ENCODE peak calls at places on chromosomes 1 and 21, in six cellular contexts. C is ovary, K is tibial nerve, E is H1, Q is K562, B is A549. R is an unnamed sample.

GRCh38 chr1:231512147-231512698 is 16.2 kb upstream of the TSNAX start:
- DNase-seq in C (no peak), K (no peak), E (no peak), Q (no peak), B (peak; percentile 19), R (no peak)

GRCh38 chr1:30380625-30380984 is 342.8 kb downstream of the MATN1 start:
- DNase-seq in C (no peak), K (no peak), E (no peak), Q (no peak), B (no peak), R (no peak)

GRCh38 chr1:98402860-98403259 is 258.7 kb upstream of the SNX7 start:
- DNase-seq in C (no peak), K (no peak), E (no peak), Q (no peak), B (no peak), R (no peak)

GRCh38 chr1:112575154-112575804 is 43.7 kb downstream of the ST7L start:
- DNase-seq in C (no peak), K (no peak), E (no peak), Q (peak; percentile 42), B (peak; percentile 16), R (no peak)

GRCh38 chr1:244614113-244614836 is 38.7 kb upstream of the DESI2 start:
- DNase-seq in C (no peak), K (no peak), E (no peak), Q (no peak), B (no peak), R (peak; percentile 83)

GRCh38 chr21:35428489-35428888 is 379.4 kb upstream of the RUNX1 start:
- DNase-seq in C (peak; percentile 34), K (no peak), E (no peak), Q (no peak), B (no peak), R (no peak)

GRCh38 chr1:218887141-218887925 is 286.3 kb upstream of the LYPLAL1 start:
- DNase-seq in C (no peak), K (no peak), E (no peak), Q (no peak), B (no peak), R (no peak)

GRCh38 chr1:34851431-34852105 is 8.0 kb downstream of the SMIM12 start:
- DNase-seq in C (peak; percentile 44), K (no peak), E (no peak), Q (no peak), B (no peak), R (peak; percentile 37)

GRCh38 chr1:12019858-12020509 is 686 bp downstream of the MIIP start:
- DNase-seq in C (no peak), K (no peak), E (no peak), Q (peak; percentile 73), B (no peak), R (no peak)

GRCh38 chr1:116377564-116378529 is 4.8 kb downstream of the ATP1A1 start:
- DNase-seq in C (peak; percentile 80), K (peak; percentile 22), E (no peak), Q (no peak), B (no peak), R (no peak)

GRCh38 chr1:78831731-78832360 is 174.7 kb downstream of the ADGRL4 start:
- DNase-seq in C (no peak), K (no peak), E (no peak), Q (no peak), B (no peak), R (no peak)

GRCh38 chr1:59043796-59044195 is 253.1 kb upstream of the FGGY start:
- DNase-seq in C (peak; percentile 63), K (peak; percentile 66), E (no peak), Q (no peak), B (no peak), R (no peak)

GRCh38 chr1:154157520-154158306 is 2.8 kb upstream of the NUP210L start:
- DNase-seq in C (no peak), K (no peak), E (no peak), Q (peak; percentile 61), B (no peak), R (peak; percentile 70)

GRCh38 chr1:178500091-178500770 is 3.5 kb upstream of the CLEC20A start:
- DNase-seq in C (no peak), K (no peak), E (no peak), Q (no peak), B (peak; percentile 29), R (peak; percentile 69)

GRCh38 chr1:174996474-174996873 is 3.3 kb upstream of the CACYBP start:
- DNase-seq in C (no peak), K (no peak), E (no peak), Q (no peak), B (no peak), R (no peak)

GRCh38 chr21:23452384-23453083 is 2154.7 kb downstream of the MRPL39 start:
- DNase-seq in C (no peak), K (no peak), E (peak; percentile 66), Q (no peak), B (no peak), R (no peak)

GRCh38 chr1:117607471-117607870 is 1.6 kb downstream of the TENT5C start:
- DNase-seq in C (no peak), K (no peak), E (peak; percentile 48), Q (no peak), B (no peak), R (peak; percentile 67)

GRCh38 chr1:175197536-175197935 is 5.0 kb upstream of the KIAA0040 start:
- DNase-seq in C (no peak), K (no peak), E (no peak), Q (no peak), B (no peak), R (no peak)

GRCh38 chr1:36835017-36835695 is 199.2 kb downstream of the GRIK3 start:
- DNase-seq in C (no peak), K (no peak), E (no peak), Q (no peak), B (no peak), R (no peak)

GRCh38 chr1:76279387-76279748 is 204.8 kb downstream of the ST6GALNAC3 start:
- DNase-seq in C (no peak), K (no peak), E (no peak), Q (no peak), B (no peak), R (peak; percentile 24)

GRCh38 chr1:174800221-174800791 is 199.4 kb upstream of the CACYBP start:
- DNase-seq in C (peak; percentile 38), K (no peak), E (no peak), Q (no peak), B (no peak), R (no peak)

GRCh38 chr1:230247921-230248778 is 178.0 kb downstream of the PGBD5 start:
- DNase-seq in C (no peak), K (no peak), E (no peak), Q (no peak), B (no peak), R (no peak)

GRCh38 chr1:42164551-42165420 is at the start of gene GUCA2A:
- DNase-seq in C (no peak), K (no peak), E (no peak), Q (no peak), B (no peak), R (no peak)

GRCh38 chr21:42731264-42732032 is 78.0 kb downstream of the PDE9A start:
- DNase-seq in C (no peak), K (no peak), E (no peak), Q (no peak), B (no peak), R (no peak)

GRCh38 chr1:39922139-39922757 is 20.5 kb upstream of the MYCL start:
- DNase-seq in C (peak; percentile 35), K (no peak), E (peak; percentile 89), Q (no peak), B (no peak), R (no peak)

GRCh38 chr1:225811622-225812487 is 1.9 kb downstream of the EPHX1 start:
- DNase-seq in C (no peak), K (no peak), E (no peak), Q (peak; percentile 43), B (peak; percentile 47), R (no peak)

GRCh38 chr1:43975249-43975961 is 645 bp downstream of the ATP6V0B start:
- DNase-seq in C (peak; percentile 66), K (no peak), E (no peak), Q (peak; percentile 39), B (no peak), R (peak; percentile 83)

GRCh38 chr1:182003025-182003725 is 58.3 kb downstream of the ZNF648 start:
- DNase-seq in C (no peak), K (no peak), E (no peak), Q (no peak), B (no peak), R (no peak)

GRCh38 chr1:182002570-182002969 is 58.9 kb downstream of the ZNF648 start:
- DNase-seq in C (no peak), K (no peak), E (no peak), Q (no peak), B (no peak), R (no peak)

GRCh38 chr1:181998858-181999257 is 62.7 kb downstream of the ZNF648 start:
- DNase-seq in C (no peak), K (no peak), E (no peak), Q (no peak), B (no peak), R (no peak)

GRCh38 chr1:182004601-182005000 is 56.9 kb downstream of the ZNF648 start:
- DNase-seq in C (no peak), K (no peak), E (no peak), Q (no peak), B (no peak), R (no peak)

GRCh38 chr1:182003953-182004586 is 57.4 kb downstream of the ZNF648 start:
- DNase-seq in C (no peak), K (peak; percentile 32), E (no peak), Q (no peak), B (no peak), R (no peak)
- TF ChIP-seq POLR2A in C (no peak), K (no peak), E (no peak), Q (no peak), B (no peak), R (no peak)

GRCh38 chr21:38380391-38381137 is 117.7 kb downstream of the ERG start:
- DNase-seq in C (no peak), K (no peak), E (no peak), Q (no peak), B (peak; percentile 8), R (no peak)
- TF ChIP-seq CTCF in C (no peak), K (no peak), E (no peak), Q (no peak), B (peak; percentile 10), R (no peak)

DNA sequence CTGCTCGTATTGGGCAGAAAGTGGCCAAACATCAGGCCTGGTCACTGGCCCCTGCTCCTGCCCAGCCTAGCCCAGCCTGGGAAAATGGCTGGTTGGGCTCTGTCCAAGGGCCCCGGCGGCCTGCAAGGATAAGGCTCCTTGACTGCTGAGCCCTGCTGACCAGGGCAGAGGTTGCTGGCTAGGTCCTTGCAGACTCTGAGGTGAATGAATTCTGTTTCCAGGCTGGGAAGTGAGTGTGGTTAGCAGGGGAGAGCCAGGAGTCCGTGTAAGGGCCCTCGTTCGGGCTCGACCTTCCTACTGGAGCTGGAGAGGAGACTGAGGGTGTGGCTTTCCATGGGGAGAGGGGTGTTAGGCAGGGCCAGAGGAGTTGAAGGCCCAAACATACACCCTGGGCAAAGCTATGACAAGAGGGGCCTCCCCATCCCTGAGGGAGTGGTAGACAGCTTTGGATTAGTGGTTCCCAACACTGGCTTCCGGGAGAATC is 20.6 kb downstream of the CSF1 start:
- DNase-seq in C (peak; percentile 92), K (peak; percentile 77), E (peak; percentile 89), Q (peak; percentile 67), B (peak; percentile 41), R (peak; percentile 84)
- TF ChIP-seq EP300 in C (no peak), K (peak; percentile 72), E (peak; percentile 67), Q (peak; percentile 49), B (no peak), R (no peak)

GRCh38 chr1:172144445-172145060 is 275.9 kb upstream of the C1orf105 start:
- DNase-seq in C (peak; percentile 84), K (peak; percentile 72), E (no peak), Q (no peak), B (no peak), R (peak; percentile 37)
- TF ChIP-seq POLR2A in C (peak; percentile 86), K (peak; percentile 49), E (no peak), Q (no peak), B (no peak), R (peak; percentile 31)

R was measured in upper lobe of left lung.